ENCODE peak calls at places on chromosomes 11 and 22, in six cellular contexts. O is RWPE1, C is mammary epithelial cell, Q is ovary, M is caudate nucleus, W is PC-9. F is an unnamed sample.

GRCh38 chr11:1803246-1803645 is 31.5 kb upstream of the SYT8 start:
- DNase-seq in O (no peak), C (no peak), M (no peak), Q (no peak), W (no peak), F (no peak)

GRCh38 chr11:81840375-81840774 is 893.3 kb downstream of the FAM181B start:
- DNase-seq in M (no peak), O (no peak), Q (no peak), W (no peak), C (no peak), F (no peak)

GRCh38 chr11:10934293-10934850 is 76.5 kb upstream of the ZBED5 start:
- DNase-seq in C (peak), M (no peak), W (no peak), Q (peak), O (no peak), F (no peak)

GRCh38 chr11:112369374-112369773 is 108.7 kb upstream of the PLET1 start:
- DNase-seq in O (no peak), C (no peak), W (no peak), M (no peak), Q (no peak), F (no peak)

GRCh38 chr22:40156001-40156516 is 21.7 kb upstream of the TNRC6B start:
- DNase-seq in W (peak), Q (no peak), M (no peak), O (peak), C (peak), F (peak)

GRCh38 chr11:116457336-116458007 is 315.3 kb downstream of the BUD13 start:
- DNase-seq in O (no peak), Q (no peak), C (no peak), M (no peak), W (no peak), F (no peak)

GRCh38 chr11:6737872-6738466 is 33.8 kb downstream of the OR2AG2 start:
- DNase-seq in W (peak), M (no peak), Q (no peak), O (peak), C (peak), F (no peak)

GRCh38 chr11:96318399-96318798 is 24.6 kb downstream of the MAML2 start:
- DNase-seq in Q (no peak), C (no peak), O (no peak), W (no peak), M (no peak), F (no peak)

GRCh38 chr22:43838571-43839307 is 23.6 kb downstream of the SULT4A1 start:
- DNase-seq in W (no peak), M (no peak), O (no peak), Q (no peak), C (no peak), F (no peak)

GRCh38 chr11:119886667-119887230 is 157.7 kb upstream of the NECTIN1 start:
- DNase-seq in C (no peak), M (no peak), O (no peak), Q (no peak), W (no peak), F (no peak)

GRCh38 chr11:35968386-35969088 is 24.7 kb downstream of the LDLRAD3 start:
- DNase-seq in W (no peak), Q (no peak), O (no peak), M (no peak), C (no peak), F (no peak)

GRCh38 chr11:123478352-123478986 is 48.4 kb downstream of the GRAMD1B start:
- DNase-seq in C (peak), M (peak), W (peak), Q (peak), O (peak), F (no peak)

GRCh38 chr11:21839870-21840269 is 353.0 kb upstream of the ANO5 start:
- DNase-seq in O (no peak), W (no peak), Q (no peak), M (no peak), C (no peak), F (no peak)

GRCh38 chr11:78694152-78694551 is 119.5 kb upstream of the NARS2 start:
- DNase-seq in O (no peak), W (no peak), M (no peak), Q (no peak), C (no peak), F (no peak)

GRCh38 chr11:20162340-20162739 is 2.1 kb upstream of the DBX1 start:
- DNase-seq in M (no peak), O (no peak), W (no peak), C (no peak), Q (no peak), F (no peak)

GRCh38 chr11:102109896-102110760 is at the start of gene YAP1:
- DNase-seq in W (peak), O (peak), Q (peak), C (peak), M (peak), F (peak)

GRCh38 chr22:43262990-43263644 is 76.2 kb upstream of the TTLL12 start:
- DNase-seq in Q (peak), W (no peak), O (no peak), M (no peak), C (no peak), F (no peak)

GRCh38 chr22:40221055-40221414 is 43.3 kb downstream of the TNRC6B start:
- DNase-seq in O (no peak), W (no peak), C (no peak), Q (no peak), M (no peak), F (no peak)

GRCh38 chr11:21944577-21944976 is 248.3 kb upstream of the ANO5 start:
- DNase-seq in M (no peak), Q (no peak), W (no peak), C (no peak), O (no peak), F (no peak)

GRCh38 chr11:109853156-109853776 is 239.9 kb upstream of the ZC3H12C start:
- DNase-seq in M (no peak), W (peak), O (peak), Q (no peak), C (peak), F (no peak)

GRCh38 chr11:72807021-72807693 is 7.1 kb upstream of the ATG16L2 start:
- DNase-seq in M (no peak), W (peak), O (no peak), C (no peak), Q (no peak), F (no peak)

GRCh38 chr11:74024630-74025029 is 15.7 kb upstream of the UCP3 start:
- DNase-seq in Q (no peak), M (no peak), O (no peak), W (no peak), C (peak), F (no peak)

GRCh38 chr22:46055176-46055850 is 78.4 kb upstream of the WNT7B start:
- DNase-seq in C (peak), O (no peak), M (no peak), W (no peak), Q (peak), F (no peak)

GRCh38 chr22:22748297-22748743 is 103.9 kb downstream of the GGTLC2 start:
- DNase-seq in C (peak), O (no peak), M (no peak), Q (peak), W (no peak), F (no peak)

GRCh38 chr22:43378011-43378704 is 33.7 kb upstream of the MPPED1 start:
- DNase-seq in W (no peak), Q (peak), O (no peak), C (no peak), M (no peak), F (no peak)

GRCh38 chr11:80173487-80174136 is 732.8 kb upstream of the TENM4 start:
- DNase-seq in O (no peak), W (no peak), Q (no peak), M (no peak), C (no peak), F (no peak)

GRCh38 chr11:73359930-73360742 is 16.1 kb upstream of the RELT start:
- DNase-seq in M (no peak), C (no peak), W (no peak), O (peak), Q (no peak), F (no peak)

GRCh38 chr11:35144103-35144741 is 5.3 kb downstream of the CD44 start:
- DNase-seq in W (peak), C (peak), Q (no peak), O (peak), M (no peak), F (no peak)

GRCh38 chr11:12474871-12475270 is 97.5 kb downstream of the PARVA start:
- DNase-seq in O (no peak), W (no peak), M (no peak), C (no peak), Q (no peak), F (no peak)

GRCh38 chr11:72958790-72959189 is 144.6 kb downstream of the ATG16L2 start:
- DNase-seq in Q (no peak), W (no peak), C (no peak), O (no peak), M (no peak), F (no peak)

GRCh38 chr11:122676638-122677037 is 21.1 kb downstream of the UBASH3B start:
- DNase-seq in M (no peak), O (peak), C (peak), Q (no peak), W (peak), F (no peak)

GRCh38 chr11:93169950-93170561 is 27.7 kb downstream of the SLC36A4 start:
- DNase-seq in Q (no peak), C (peak), O (peak), M (no peak), W (no peak), F (no peak)

GRCh38 chr11:61472868-61473267 is 35.7 kb upstream of the LRRC10B start:
- DNase-seq in O (no peak), C (no peak), M (no peak), Q (no peak), W (no peak), F (no peak)
- H3K27ac ChIP-seq in O (no peak), C (no peak), M (peak), Q (no peak), W (no peak), F (no peak)

DNA sequence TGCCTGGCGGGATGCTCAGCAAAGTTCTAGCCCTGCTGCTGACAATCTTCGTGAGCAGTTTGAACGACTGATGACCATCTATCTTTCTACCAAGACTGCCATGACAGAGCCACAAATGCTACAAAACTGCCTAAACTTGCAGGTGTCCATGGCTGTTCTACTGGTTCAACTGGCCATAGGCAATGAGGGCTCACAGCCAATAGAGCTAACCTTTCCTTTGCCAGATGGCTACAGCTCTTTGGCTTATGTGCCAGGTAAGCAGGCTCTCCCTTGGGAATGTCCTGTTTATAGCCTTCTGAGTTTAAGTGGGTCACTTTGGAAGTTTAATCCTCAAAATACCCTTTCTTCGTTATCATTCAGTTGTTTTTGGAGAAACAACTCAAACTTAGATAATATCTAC is 20.1 kb downstream of the UBE4A start:
- DNase-seq in W (no peak), O (no peak), M (no peak), Q (no peak), C (no peak), F (no peak)
- H3K27ac ChIP-seq in W (no peak), O (no peak), M (no peak), Q (no peak), C (no peak), F (no peak)

GRCh38 chr22:30922151-30922611 is 46.4 kb downstream of the MORC2 start:
- DNase-seq in M (peak), Q (peak), C (peak), W (no peak), O (no peak), F (no peak)
- H3K27ac ChIP-seq in M (no peak), Q (no peak), C (no peak), W (no peak), O (no peak), F (no peak)

DNA sequence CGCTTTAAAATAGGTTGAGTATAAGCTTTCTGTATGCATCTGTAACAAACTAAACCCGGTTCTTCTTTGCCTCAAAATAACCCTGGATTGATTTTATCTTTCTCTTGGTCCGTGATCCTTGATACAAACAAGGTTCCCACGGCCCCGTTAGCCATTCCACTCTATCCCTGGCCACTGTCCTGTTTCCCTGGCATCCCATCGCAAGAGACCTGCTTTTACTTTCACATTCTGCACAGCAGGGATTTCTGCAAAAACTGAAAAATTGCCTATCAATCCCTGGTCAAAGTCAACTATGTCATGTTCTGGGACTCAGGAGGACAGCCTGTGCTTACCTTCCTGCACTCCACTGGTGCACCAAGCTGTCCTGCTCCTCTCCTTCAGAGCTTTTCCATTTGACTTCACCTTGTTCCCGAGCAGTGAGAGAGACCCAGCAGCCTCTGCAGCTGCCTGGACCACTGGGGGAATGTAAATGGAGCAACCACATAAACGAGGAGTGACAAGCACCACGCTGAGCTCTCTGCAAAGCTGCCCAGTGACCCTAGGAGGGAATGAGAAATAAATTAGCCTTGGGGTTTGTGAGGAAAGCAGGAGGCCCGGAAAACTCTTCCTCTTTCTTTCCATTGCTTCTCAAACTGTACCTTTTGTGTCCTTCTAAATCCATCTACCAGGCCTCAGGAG is 175.9 kb downstream of the NTM start:
- DNase-seq in C (no peak), Q (no peak), O (no peak), W (peak), M (no peak), F (no peak)
- H3K27ac ChIP-seq in C (no peak), Q (no peak), O (no peak), W (no peak), M (peak), F (no peak)

GRCh38 chr11:75193271-75193670 is 42.4 kb downstream of the SLCO2B1 start:
- DNase-seq in C (no peak), O (no peak), W (no peak), Q (no peak), M (no peak), F (no peak)

GRCh38 chr11:75195164-75195962 is 44.5 kb downstream of the SLCO2B1 start:
- DNase-seq in Q (no peak), M (peak), C (no peak), O (no peak), W (no peak), F (no peak)

GRCh38 chr11:75193711-75194110 is 42.8 kb downstream of the SLCO2B1 start:
- DNase-seq in Q (no peak), O (no peak), W (no peak), M (no peak), C (no peak), F (no peak)

GRCh38 chr11:75196426-75196825 is 44.1 kb upstream of the TPBGL start:
- DNase-seq in O (no peak), Q (no peak), C (no peak), M (no peak), W (no peak), F (no peak)

GRCh38 chr11:75194147-75194546 is 43.2 kb downstream of the SLCO2B1 start:
- DNase-seq in C (no peak), O (no peak), M (no peak), Q (no peak), W (no peak), F (no peak)
- H3K27ac ChIP-seq in C (no peak), O (no peak), M (no peak), Q (no peak), W (no peak), F (no peak)

F was measured in epithelial cell of prostate.